ENCODE peak calls at places on chromosome 6, in four cellular contexts. Q is upper lobe of left lung, I is HCT116, C is hepatocyte. E is an unnamed sample.

GRCh38 chr6:31966506-31966905 is 5.4 kb downstream of the DXO start:
- DNase-seq in Q (no peak), I (no peak), C (no peak), E (no peak)

GRCh38 chr6:90466191-90466940 is 120.5 kb downstream of the MAP3K7 start:
- DNase-seq in Q (no peak), I (no peak), C (peak), E (no peak)

GRCh38 chr6:551405-551804 is 105.5 kb downstream of the HUS1B start:
- DNase-seq in Q (no peak), I (no peak), C (peak), E (peak)

GRCh38 chr6:143141442-143141841 is 80.8 kb downstream of the AIG1 start:
- DNase-seq in Q (no peak), I (no peak), C (peak), E (no peak)

GRCh38 chr6:158767714-158768113 is 51.5 kb downstream of the EZR start:
- DNase-seq in Q (no peak), I (no peak), C (no peak), E (no peak)

GRCh38 chr6:91099501-91099900 is 512.6 kb upstream of the MAP3K7 start:
- DNase-seq in Q (no peak), I (no peak), C (no peak), E (no peak)

GRCh38 chr6:164296411-164296810 is 881.9 kb downstream of the QKI start:
- DNase-seq in Q (no peak), I (no peak), C (no peak), E (no peak)

GRCh38 chr6:119348308-119349040 is 1.1 kb downstream of the MAN1A1 start:
- DNase-seq in Q (peak), I (no peak), C (peak), E (peak)

GRCh38 chr6:91653324-91653723 is 1066.5 kb upstream of the MAP3K7 start:
- DNase-seq in Q (no peak), I (no peak), C (no peak), E (no peak)

GRCh38 chr6:32252326-32253009 is 28.6 kb upstream of the NOTCH4 start:
- DNase-seq in Q (no peak), I (no peak), C (no peak), E (no peak)

GRCh38 chr6:3453410-3453809 is 3.4 kb downstream of the SLC22A23 start:
- DNase-seq in Q (no peak), I (no peak), C (no peak), E (no peak)

GRCh38 chr6:90183587-90184333 is 112.9 kb downstream of the BACH2 start:
- DNase-seq in Q (no peak), I (no peak), C (peak), E (peak)

GRCh38 chr6:159973951-159974350 is 5.1 kb downstream of the IGF2R start:
- DNase-seq in Q (no peak), I (no peak), C (no peak), E (peak)
- H3K27ac ChIP-seq in Q (peak), I (no peak), C (peak), E (peak)

DNA sequence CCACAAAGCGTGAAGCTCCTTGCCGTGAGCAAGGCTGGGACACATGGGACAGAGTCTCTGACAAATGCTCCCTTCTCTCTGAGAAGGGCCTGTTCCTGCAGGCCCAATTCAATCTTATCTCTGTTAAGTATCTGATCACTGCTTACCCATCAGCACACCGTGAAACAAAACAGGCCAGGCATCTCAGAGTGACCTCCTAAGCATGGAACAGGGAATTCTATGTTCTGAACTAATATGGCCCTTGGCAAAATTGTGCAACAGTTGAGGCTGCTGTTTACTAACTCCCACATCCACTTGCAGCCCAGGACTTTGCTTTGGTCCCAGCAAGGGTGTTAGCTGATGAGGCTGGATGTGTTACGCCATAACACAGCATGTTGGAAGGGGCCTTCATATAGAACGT is 79.2 kb downstream of the GCLC start:
- DNase-seq in Q (peak), I (no peak), C (peak), E (no peak)
- H3K27ac ChIP-seq in Q (peak), I (no peak), C (peak), E (no peak)

GRCh38 chr6:27119761-27120160 is 127.7 kb upstream of the PRSS16 start:
- DNase-seq in Q (no peak), I (no peak), C (no peak), E (no peak)
- H3K27ac ChIP-seq in Q (no peak), I (no peak), C (no peak), E (no peak)

DNA sequence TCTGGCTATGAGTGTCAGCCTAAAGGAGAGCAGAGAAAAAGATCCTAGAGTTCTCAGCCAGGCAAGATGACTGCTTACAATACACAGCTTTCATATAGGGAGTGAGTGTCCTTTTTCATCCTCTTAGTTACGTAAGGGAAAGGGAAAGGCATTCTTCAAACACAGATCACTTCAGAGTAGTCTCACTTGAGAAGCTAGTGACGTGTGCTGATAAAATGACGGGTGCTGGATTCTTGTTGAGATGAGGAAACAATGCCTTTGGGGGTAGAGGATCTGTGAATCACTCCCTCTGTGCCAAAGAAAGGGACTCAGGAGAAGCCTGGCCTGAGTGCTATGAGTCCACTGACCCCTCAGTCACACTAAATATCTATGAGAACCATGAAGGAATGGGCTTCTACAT is 117.3 kb downstream of the QRSL1 start:
- DNase-seq in Q (peak), I (no peak), C (peak), E (peak)
- H3K27ac ChIP-seq in Q (no peak), I (no peak), C (peak), E (no peak)

GRCh38 chr6:157728183-157728881 is 94.7 kb upstream of the SNX9 start:
- DNase-seq in Q (no peak), I (no peak), C (peak), E (no peak)

GRCh38 chr6:157726892-157727628 is 96.0 kb upstream of the SNX9 start:
- DNase-seq in Q (no peak), I (no peak), C (no peak), E (no peak)

GRCh38 chr6:157724960-157725741 is 97.9 kb upstream of the SNX9 start:
- DNase-seq in Q (no peak), I (no peak), C (no peak), E (no peak)

GRCh38 chr6:157725836-157726235 is 97.2 kb upstream of the SNX9 start:
- DNase-seq in Q (no peak), I (no peak), C (no peak), E (no peak)

DNA sequence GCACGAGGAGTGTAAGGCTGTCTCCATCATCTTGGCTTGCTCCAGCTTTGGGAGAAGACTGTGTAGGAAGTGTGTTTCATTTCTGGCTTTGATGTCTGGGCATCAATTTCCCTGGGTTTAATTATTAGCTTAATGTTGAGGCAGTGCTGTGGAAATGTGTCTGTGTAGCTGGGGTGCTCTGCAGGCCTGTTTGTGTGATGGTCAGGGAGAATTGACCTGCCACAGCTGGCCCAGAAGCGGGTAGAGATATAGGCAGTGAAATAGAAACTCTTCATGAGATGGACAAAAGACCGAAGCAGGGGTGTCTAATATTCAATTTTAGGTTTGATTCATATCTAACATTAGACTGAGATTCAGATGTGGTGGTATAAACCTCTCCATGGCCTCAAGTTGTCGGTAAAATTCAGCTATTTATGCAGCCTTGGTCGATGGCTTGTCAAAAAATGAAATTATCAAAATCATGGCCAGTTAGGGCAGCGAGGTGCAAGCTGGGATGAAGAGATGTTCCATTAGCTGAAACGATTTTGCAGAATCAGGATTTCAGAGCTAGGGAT is 95.3 kb upstream of the SNX9 start:
- DNase-seq in Q (no peak), I (no peak), C (no peak), E (no peak)
- H3K27ac ChIP-seq in Q (no peak), I (no peak), C (peak), E (no peak)

GRCh38 chr6:124164363-124164762 is 360.7 kb downstream of the NKAIN2 start:
- DNase-seq in Q (no peak), I (no peak), C (no peak), E (no peak)
- H3K27ac ChIP-seq in Q (no peak), I (no peak), C (no peak), E (no peak)

GRCh38 chr6:28252507-28252975 is 472 bp upstream of the ZKSCAN4 start:
- DNase-seq in Q (no peak), I (no peak), C (no peak), E (peak)

GRCh38 chr6:28250747-28251146 is 1.3 kb downstream of the ZKSCAN4 start:
- DNase-seq in Q (no peak), I (no peak), C (no peak), E (no peak)

GRCh38 chr6:28248916-28249315 is 3.2 kb downstream of the ZKSCAN4 start:
- DNase-seq in Q (no peak), I (no peak), C (no peak), E (no peak)

GRCh38 chr6:28254340-28254618 is 2.2 kb upstream of the ZKSCAN4 start:
- DNase-seq in Q (no peak), I (no peak), C (no peak), E (no peak)

GRCh38 chr6:28251648-28252506 is at the start of gene ZKSCAN4:
- DNase-seq in Q (peak), I (peak), C (peak), E (peak)
- H3K27ac ChIP-seq in Q (peak), I (peak), C (peak), E (peak)

GRCh38 chr6:9977451-9977850 is 437.4 kb downstream of the TFAP2A start:
- DNase-seq in Q (no peak), I (no peak), C (no peak), E (no peak)
- H3K27ac ChIP-seq in Q (no peak), I (no peak), C (no peak), E (no peak)